ENCODE peak calls at places on chromosomes 3 and 15, in six cellular contexts. U is CD8-positive, alpha-beta T cell; T is neuronal stem cell; L is PC-3; O is ELF-1; M is aorta. Y is an unnamed sample.
A peak's percentile ranks its signal among the peaks of the same experiment; 100 is the strongest.

GRCh38 chr3:61841111-61841845 is 279.9 kb downstream of the PTPRG start:
- DNase-seq in U (no peak), T (no peak), L (no peak), O (no peak), M (no peak), Y (no peak)

GRCh38 chr3:71168961-71169411 is 414.5 kb downstream of the FOXP1 start:
- DNase-seq in U (no peak), T (no peak), L (no peak), O (peak; percentile 41), M (no peak), Y (no peak)

GRCh38 chr3:123586966-123587365 is 2.1 kb upstream of the HACD2 start:
- DNase-seq in U (no peak), T (no peak), L (no peak), O (peak; percentile 73), M (no peak), Y (no peak)

GRCh38 chr3:23806322-23807160 is 786 bp downstream of the UBE2E1 start:
- DNase-seq in U (no peak), T (peak; percentile 41), L (no peak), O (peak; percentile 51), M (peak; percentile 81), Y (no peak)

GRCh38 chr3:126667631-126668449 is 12.9 kb upstream of the TXNRD3 start:
- DNase-seq in U (no peak), T (no peak), L (no peak), O (no peak), M (no peak), Y (no peak)

GRCh38 chr3:71258526-71258925 is 325.0 kb downstream of the FOXP1 start:
- DNase-seq in U (no peak), T (no peak), L (no peak), O (no peak), M (no peak), Y (no peak)

GRCh38 chr3:16456784-16457415 is 56.6 kb downstream of the RFTN1 start:
- DNase-seq in U (no peak), T (no peak), L (peak; percentile 87), O (peak; percentile 20), M (no peak), Y (peak; percentile 71)

GRCh38 chr3:154181127-154181691 is 60.0 kb downstream of the ARHGEF26 start:
- DNase-seq in U (no peak), T (no peak), L (peak; percentile 25), O (peak; percentile 63), M (no peak), Y (no peak)

GRCh38 chr15:38817427-38818155 is 253.0 kb upstream of the RASGRP1 start:
- DNase-seq in U (peak; percentile 69), T (peak; percentile 64), L (peak; percentile 91), O (peak; percentile 90), M (peak; percentile 93), Y (peak; percentile 8)

GRCh38 chr3:104596551-104596950 is 770.2 kb upstream of the ALCAM start:
- DNase-seq in U (no peak), T (peak; percentile 21), L (peak; percentile 84), O (peak; percentile 16), M (no peak), Y (peak; percentile 33)

GRCh38 chr3:169041677-169042171 is 621.8 kb downstream of the MECOM start:
- DNase-seq in U (no peak), T (no peak), L (peak; percentile 64), O (no peak), M (no peak), Y (no peak)

GRCh38 chr3:120838441-120839091 is 69.4 kb upstream of the STXBP5L start:
- DNase-seq in U (no peak), T (no peak), L (no peak), O (no peak), M (no peak), Y (no peak)

GRCh38 chr3:183281126-183281797 is 28.2 kb downstream of the B3GNT5 start:
- DNase-seq in U (no peak), T (no peak), L (no peak), O (no peak), M (no peak), Y (no peak)